ENCODE peak calls at places on chromosomes 11 and 22, in six cellular contexts. J is cardiac fibroblast; L is stimulated activated CD4-positive, alpha-beta T cell treated with anti-CD3 and anti-CD28 coated beads, Interleukin-12 subunit alpha, Interleukin-12 subunit beta, amount 100 ng/mL, for 48 hours; U is foreskin melanocyte; G is stimulated activated CD8-positive, alpha-beta memory T cell treated with anti-CD3 and anti-CD28 coated beads, Interleukin-4, amount 100 ng/mL, for 48 hours; R is activated naive CD8-positive, alpha-beta T cell treated with anti-CD3 and anti-CD28 coated beads, Interleukin-2, amount 50 U/mL, for 16 hours. K is an unnamed sample.

GRCh38 chr11:103464420-103464819 is 355.2 kb downstream of the DYNC2H1 start:
- DNase-seq in J (no peak), L (no peak), U (no peak), G (no peak), R (no peak), K (no peak)

GRCh38 chr22:30943368-30943767 is 25.2 kb downstream of the MORC2 start:
- DNase-seq in J (no peak), L (no peak), U (no peak), G (peak), R (no peak), K (no peak)

GRCh38 chr11:108111126-108111525 is 10.2 kb upstream of the ACAT1 start:
- DNase-seq in J (no peak), L (no peak), U (no peak), G (no peak), R (no peak), K (no peak)

GRCh38 chr11:11977206-11977938 is 31.1 kb downstream of the DKK3 start:
- DNase-seq in J (peak), L (no peak), U (peak), G (no peak), R (no peak), K (peak)

GRCh38 chr22:47249370-47249928 is 487.0 kb downstream of the TBC1D22A start:
- DNase-seq in J (no peak), L (no peak), U (no peak), G (no peak), R (no peak), K (no peak)

GRCh38 chr22:46081036-46081830 is 69.1 kb upstream of the PPARA start:
- DNase-seq in J (no peak), L (no peak), U (no peak), G (no peak), R (no peak), K (peak)

GRCh38 chr11:63769719-63770443 is 1.3 kb upstream of the ZFTA start:
- DNase-seq in J (no peak), L (no peak), U (no peak), G (no peak), R (no peak), K (no peak)

GRCh38 chr11:121870202-121871045 is 245.6 kb downstream of the BLID start:
- DNase-seq in J (peak), L (no peak), U (no peak), G (no peak), R (no peak), K (peak)

GRCh38 chr11:110429614-110430266 is at the start of gene FDX1:
- DNase-seq in J (peak), L (peak), U (peak), G (peak), R (peak), K (peak)

GRCh38 chr11:93444671-93445073 is 98.5 kb downstream of the SMCO4 start:
- DNase-seq in J (peak), L (peak), U (no peak), G (peak), R (no peak), K (no peak)

GRCh38 chr11:73622920-73623593 is 23.3 kb upstream of the PLEKHB1 start:
- DNase-seq in J (no peak), L (no peak), U (no peak), G (no peak), R (no peak), K (no peak)

GRCh38 chr22:30079952-30080533 is at the start of gene HORMAD2:
- DNase-seq in J (peak), L (no peak), U (no peak), G (no peak), R (no peak), K (no peak)

GRCh38 chr11:17012179-17012578 is 2.0 kb downstream of the PLEKHA7 start:
- DNase-seq in J (no peak), L (no peak), U (no peak), G (no peak), R (no peak), K (no peak)

GRCh38 chr22:49735411-49736311 is 92.0 kb downstream of the BRD1 start:
- DNase-seq in J (no peak), L (no peak), U (no peak), G (peak), R (no peak), K (no peak)

GRCh38 chr11:34262601-34263081 is 95.2 kb downstream of the ABTB2 start:
- DNase-seq in J (no peak), L (no peak), U (no peak), G (no peak), R (no peak), K (no peak)

GRCh38 chr11:2559527-2560311 is 114.9 kb downstream of the KCNQ1 start:
- DNase-seq in J (no peak), L (no peak), U (no peak), G (no peak), R (no peak), K (no peak)

GRCh38 chr11:959027-959426 is 33.4 kb downstream of the AP2A2 start:
- DNase-seq in J (no peak), L (no peak), U (no peak), G (no peak), R (no peak), K (no peak)

GRCh38 chr11:6523253-6523652 is 26.2 kb downstream of the DNHD1 start:
- DNase-seq in J (peak), L (no peak), U (no peak), G (no peak), R (no peak), K (peak)

GRCh38 chr11:110777765-110778164 is 65.5 kb upstream of the ARHGAP20 start:
- DNase-seq in J (peak), L (no peak), U (no peak), G (no peak), R (no peak), K (peak)

GRCh38 chr22:46055176-46055850 is 78.4 kb upstream of the WNT7B start:
- DNase-seq in J (peak), L (no peak), U (no peak), G (no peak), R (no peak), K (peak)

GRCh38 chr22:19540394-19540793 is 16.2 kb upstream of the CLDN5 start:
- DNase-seq in J (no peak), L (no peak), U (no peak), G (no peak), R (no peak), K (no peak)

GRCh38 chr22:46340676-46341075 is 5.2 kb downstream of the TRMU start:
- DNase-seq in J (no peak), L (no peak), U (no peak), G (no peak), R (no peak), K (no peak)

GRCh38 chr11:97656356-97656755 is 1266.5 kb downstream of the JRKL start:
- DNase-seq in J (no peak), L (no peak), U (no peak), G (no peak), R (no peak), K (no peak)

GRCh38 chr22:17284917-17285316 is 65.7 kb upstream of the ADA2 start:
- DNase-seq in J (no peak), L (no peak), U (no peak), G (no peak), R (no peak), K (no peak)

GRCh38 chr11:62553839-62554361 is 7.3 kb upstream of the AHNAK start:
- DNase-seq in J (peak), L (no peak), U (no peak), G (no peak), R (no peak), K (peak)

GRCh38 chr11:134257101-134257500 is 3.7 kb downstream of the ACAD8 start:
- DNase-seq in J (no peak), L (no peak), U (no peak), G (no peak), R (no peak), K (no peak)

GRCh38 chr11:30508594-30508993 is 77.6 kb downstream of the MPPED2 start:
- DNase-seq in J (no peak), L (no peak), U (no peak), G (no peak), R (no peak), K (no peak)

GRCh38 chr11:112024178-112024777 is 930 bp upstream of the DLAT start:
- DNase-seq in J (no peak), L (peak), U (peak), G (no peak), R (no peak), K (no peak)

GRCh38 chr22:19429950-19430889 is 1.3 kb downstream of the HIRA start:
- DNase-seq in J (peak), L (peak), U (no peak), G (peak), R (no peak), K (peak)

GRCh38 chr22:28075260-28075981 is 156.4 kb upstream of the PITPNB start:
- DNase-seq in J (peak), L (no peak), U (peak), G (no peak), R (no peak), K (peak)

GRCh38 chr22:44441401-44442185 is 56.4 kb downstream of the RTL6 start:
- DNase-seq in J (no peak), L (no peak), U (no peak), G (no peak), R (no peak), K (no peak)

GRCh38 chr11:45985212-45985611 is 62.8 kb downstream of the LARGE2 start:
- DNase-seq in J (no peak), L (no peak), U (no peak), G (no peak), R (no peak), K (no peak)

GRCh38 chr22:25127274-25127673 is 72.4 kb upstream of the CRYBB3 start:
- DNase-seq in J (no peak), L (no peak), U (no peak), G (no peak), R (no peak), K (no peak)

GRCh38 chr11:10305262-10305963 is 540 bp downstream of the ADM start:
- DNase-seq in J (peak), L (no peak), U (peak), G (peak), R (no peak), K (no peak)

GRCh38 chr11:69040581-69041260 is 8.0 kb upstream of the TPCN2 start:
- DNase-seq in J (peak), L (no peak), U (peak), G (peak), R (no peak), K (peak)

GRCh38 chr22:43393132-43393844 is 18.5 kb upstream of the MPPED1 start:
- DNase-seq in J (no peak), L (no peak), U (no peak), G (no peak), R (no peak), K (no peak)

GRCh38 chr11:126158054-126158791 is 53.2 kb downstream of the RPUSD4 start:
- DNase-seq in J (no peak), L (no peak), U (no peak), G (no peak), R (no peak), K (no peak)